ENCODE peak calls at places on chromosomes 3 and 15, in nine cellular contexts. One of them, this sample, is unnamed.

GRCh38 chr3:138434276-138434874 is at the start of gene ESYT3:
- DNase-seq in cardiac fibroblast: peak
- DNase-seq in vagina: no peak
- DNase-seq in left lung: peak
- DNase-seq in PC-3: peak
- DNase-seq in AG04450: no peak
- DNase-seq in uterus: peak
- DNase-seq in brain microvascular endothelial cell: no peak
- DNase-seq in AG09319: no peak
- DNase-seq in this sample: peak

GRCh38 chr3:107024481-107025153 is 352.6 kb upstream of the CCDC54 start:
- DNase-seq in cardiac fibroblast: peak
- DNase-seq in brain microvascular endothelial cell: no peak
- DNase-seq in uterus: no peak
- DNase-seq in PC-3: no peak
- DNase-seq in AG09319: no peak
- DNase-seq in vagina: no peak
- DNase-seq in left lung: no peak
- DNase-seq in AG04450: no peak
- DNase-seq in this sample: peak

GRCh38 chr3:49013738-49014660 is 4.4 kb downstream of the DALRD3 start:
- DNase-seq in left lung: no peak
- DNase-seq in AG04450: no peak
- DNase-seq in brain microvascular endothelial cell: no peak
- DNase-seq in AG09319: no peak
- DNase-seq in cardiac fibroblast: peak
- DNase-seq in vagina: no peak
- DNase-seq in uterus: no peak
- DNase-seq in PC-3: peak
- DNase-seq in this sample: peak

GRCh38 chr15:70018646-70019600 is 78.8 kb downstream of the TLE3 start:
- DNase-seq in vagina: no peak
- DNase-seq in AG09319: no peak
- DNase-seq in PC-3: no peak
- DNase-seq in brain microvascular endothelial cell: no peak
- DNase-seq in cardiac fibroblast: no peak
- DNase-seq in left lung: no peak
- DNase-seq in uterus: no peak
- DNase-seq in AG04450: no peak
- DNase-seq in this sample: no peak

GRCh38 chr15:81809543-81809942 is 236.3 kb downstream of the MEX3B start:
- DNase-seq in left lung: no peak
- DNase-seq in AG09319: no peak
- DNase-seq in AG04450: no peak
- DNase-seq in PC-3: peak
- DNase-seq in vagina: no peak
- DNase-seq in uterus: no peak
- DNase-seq in brain microvascular endothelial cell: peak
- DNase-seq in cardiac fibroblast: peak
- DNase-seq in this sample: no peak

GRCh38 chr3:145942052-145942451 is 218.9 kb downstream of the PLOD2 start:
- DNase-seq in vagina: no peak
- DNase-seq in cardiac fibroblast: no peak
- DNase-seq in AG04450: no peak
- DNase-seq in uterus: no peak
- DNase-seq in AG09319: no peak
- DNase-seq in brain microvascular endothelial cell: no peak
- DNase-seq in PC-3: peak
- DNase-seq in left lung: no peak
- DNase-seq in this sample: no peak

GRCh38 chr15:64044315-64045105 is 1.8 kb downstream of the DAPK2 start:
- DNase-seq in brain microvascular endothelial cell: no peak
- DNase-seq in left lung: no peak
- DNase-seq in uterus: no peak
- DNase-seq in AG09319: no peak
- DNase-seq in cardiac fibroblast: no peak
- DNase-seq in vagina: no peak
- DNase-seq in PC-3: no peak
- DNase-seq in AG04450: no peak
- DNase-seq in this sample: no peak

GRCh38 chr3:11551019-11551418 is 92.7 kb downstream of the VGLL4 start:
- DNase-seq in uterus: no peak
- DNase-seq in AG09319: no peak
- DNase-seq in AG04450: no peak
- DNase-seq in PC-3: no peak
- DNase-seq in vagina: no peak
- DNase-seq in left lung: peak
- DNase-seq in brain microvascular endothelial cell: no peak
- DNase-seq in cardiac fibroblast: no peak
- DNase-seq in this sample: no peak

GRCh38 chr3:172461530-172462138 is 13.4 kb upstream of the GHSR start:
- DNase-seq in cardiac fibroblast: peak
- DNase-seq in AG09319: no peak
- DNase-seq in left lung: no peak
- DNase-seq in vagina: no peak
- DNase-seq in uterus: no peak
- DNase-seq in brain microvascular endothelial cell: no peak
- DNase-seq in AG04450: no peak
- DNase-seq in PC-3: peak
- DNase-seq in this sample: peak

GRCh38 chr15:71296032-71296686 is 180.9 kb downstream of the THSD4 start:
- DNase-seq in brain microvascular endothelial cell: peak
- DNase-seq in PC-3: peak
- DNase-seq in uterus: no peak
- DNase-seq in cardiac fibroblast: peak
- DNase-seq in vagina: no peak
- DNase-seq in AG09319: peak
- DNase-seq in left lung: no peak
- DNase-seq in AG04450: no peak
- DNase-seq in this sample: peak

GRCh38 chr15:76868740-76869139 is 36.4 kb downstream of the SCAPER start:
- DNase-seq in AG04450: no peak
- DNase-seq in AG09319: no peak
- DNase-seq in uterus: no peak
- DNase-seq in cardiac fibroblast: no peak
- DNase-seq in left lung: no peak
- DNase-seq in PC-3: no peak
- DNase-seq in brain microvascular endothelial cell: no peak
- DNase-seq in vagina: no peak
- DNase-seq in this sample: no peak

GRCh38 chr3:188683032-188683491 is 488.7 kb upstream of the TPRG1 start:
- DNase-seq in brain microvascular endothelial cell: peak
- DNase-seq in cardiac fibroblast: peak
- DNase-seq in AG09319: no peak
- DNase-seq in uterus: no peak
- DNase-seq in left lung: no peak
- DNase-seq in PC-3: peak
- DNase-seq in AG04450: peak
- DNase-seq in vagina: no peak
- DNase-seq in this sample: peak

GRCh38 chr15:85580914-85581313 is 200.5 kb downstream of the AKAP13 start:
- DNase-seq in uterus: no peak
- DNase-seq in vagina: no peak
- DNase-seq in AG09319: no peak
- DNase-seq in left lung: peak
- DNase-seq in cardiac fibroblast: no peak
- DNase-seq in AG04450: no peak
- DNase-seq in PC-3: no peak
- DNase-seq in brain microvascular endothelial cell: no peak
- DNase-seq in this sample: no peak

GRCh38 chr3:152229692-152230091 is 39.0 kb upstream of the MBNL1 start:
- DNase-seq in left lung: no peak
- DNase-seq in brain microvascular endothelial cell: no peak
- DNase-seq in uterus: no peak
- DNase-seq in vagina: no peak
- DNase-seq in cardiac fibroblast: no peak
- DNase-seq in AG04450: no peak
- DNase-seq in PC-3: no peak
- DNase-seq in AG09319: no peak
- DNase-seq in this sample: no peak
- TF ChIP-seq CTCF in left lung: no peak
- TF ChIP-seq CTCF in brain microvascular endothelial cell: no peak
- TF ChIP-seq CTCF in uterus: no peak
- TF ChIP-seq CTCF in vagina: no peak
- TF ChIP-seq CTCF in cardiac fibroblast: no peak
- TF ChIP-seq CTCF in AG04450: no peak
- TF ChIP-seq CTCF in PC-3: no peak
- TF ChIP-seq CTCF in AG09319: no peak
- TF ChIP-seq CTCF in this sample: no peak

DNA sequence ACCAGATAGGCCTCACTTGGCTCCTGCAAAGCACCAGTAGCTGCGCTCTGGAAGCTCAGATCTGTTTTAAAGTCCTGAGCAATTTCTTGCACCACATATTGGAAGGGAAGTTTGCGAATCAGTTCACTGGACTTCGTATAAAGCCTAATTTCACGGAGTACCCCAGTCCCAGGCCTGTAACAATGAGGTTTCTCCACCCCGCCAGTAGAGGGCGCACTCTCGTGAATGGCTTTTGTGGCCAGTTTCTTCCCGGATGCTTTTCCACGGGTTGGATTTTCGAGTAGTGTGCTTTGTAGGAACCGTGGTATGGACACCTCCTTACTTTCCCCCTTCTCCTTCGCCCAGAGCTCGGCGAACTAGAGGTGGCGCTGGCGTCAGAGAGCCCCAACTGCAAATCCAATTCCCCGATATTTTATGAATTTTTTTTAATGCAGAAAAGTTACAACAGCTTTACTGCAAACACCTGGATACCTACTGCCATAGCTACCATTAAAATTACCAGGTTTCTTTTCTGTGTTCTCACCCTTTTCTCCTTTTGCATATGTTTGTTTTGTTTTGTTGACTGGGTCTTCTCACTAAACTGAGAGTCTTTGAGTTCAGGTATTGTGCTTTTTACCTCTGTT is 13.3 kb downstream of the RARB start:
- DNase-seq in uterus: no peak
- DNase-seq in AG04450: no peak
- DNase-seq in PC-3: no peak
- DNase-seq in brain microvascular endothelial cell: no peak
- DNase-seq in cardiac fibroblast: no peak
- DNase-seq in vagina: no peak
- DNase-seq in AG09319: no peak
- DNase-seq in left lung: no peak
- DNase-seq in this sample: no peak
- TF ChIP-seq CTCF in uterus: no peak
- TF ChIP-seq CTCF in AG04450: peak
- TF ChIP-seq CTCF in PC-3: peak
- TF ChIP-seq CTCF in brain microvascular endothelial cell: peak
- TF ChIP-seq CTCF in cardiac fibroblast: peak
- TF ChIP-seq CTCF in vagina: no peak
- TF ChIP-seq CTCF in AG09319: peak
- TF ChIP-seq CTCF in left lung: peak
- TF ChIP-seq CTCF in this sample: peak

GRCh38 chr15:92520914-92521623 is 127.4 kb downstream of the ST8SIA2 start:
- DNase-seq in uterus: no peak
- DNase-seq in left lung: no peak
- DNase-seq in cardiac fibroblast: no peak
- DNase-seq in brain microvascular endothelial cell: no peak
- DNase-seq in PC-3: no peak
- DNase-seq in AG04450: no peak
- DNase-seq in vagina: no peak
- DNase-seq in AG09319: no peak
- DNase-seq in this sample: no peak

GRCh38 chr15:92523176-92523575 is 129.5 kb downstream of the ST8SIA2 start:
- DNase-seq in PC-3: no peak
- DNase-seq in AG04450: no peak
- DNase-seq in brain microvascular endothelial cell: no peak
- DNase-seq in vagina: no peak
- DNase-seq in uterus: no peak
- DNase-seq in left lung: no peak
- DNase-seq in cardiac fibroblast: no peak
- DNase-seq in AG09319: no peak
- DNase-seq in this sample: no peak

GRCh38 chr15:92524161-92524560 is 130.5 kb downstream of the ST8SIA2 start:
- DNase-seq in left lung: no peak
- DNase-seq in PC-3: peak
- DNase-seq in uterus: no peak
- DNase-seq in AG04450: no peak
- DNase-seq in cardiac fibroblast: no peak
- DNase-seq in AG09319: no peak
- DNase-seq in vagina: no peak
- DNase-seq in brain microvascular endothelial cell: no peak
- DNase-seq in this sample: no peak

GRCh38 chr15:92519709-92520108 is 126.0 kb downstream of the ST8SIA2 start:
- DNase-seq in cardiac fibroblast: peak
- DNase-seq in brain microvascular endothelial cell: no peak
- DNase-seq in AG09319: no peak
- DNase-seq in PC-3: no peak
- DNase-seq in uterus: no peak
- DNase-seq in AG04450: no peak
- DNase-seq in left lung: no peak
- DNase-seq in vagina: no peak
- DNase-seq in this sample: no peak

DNA sequence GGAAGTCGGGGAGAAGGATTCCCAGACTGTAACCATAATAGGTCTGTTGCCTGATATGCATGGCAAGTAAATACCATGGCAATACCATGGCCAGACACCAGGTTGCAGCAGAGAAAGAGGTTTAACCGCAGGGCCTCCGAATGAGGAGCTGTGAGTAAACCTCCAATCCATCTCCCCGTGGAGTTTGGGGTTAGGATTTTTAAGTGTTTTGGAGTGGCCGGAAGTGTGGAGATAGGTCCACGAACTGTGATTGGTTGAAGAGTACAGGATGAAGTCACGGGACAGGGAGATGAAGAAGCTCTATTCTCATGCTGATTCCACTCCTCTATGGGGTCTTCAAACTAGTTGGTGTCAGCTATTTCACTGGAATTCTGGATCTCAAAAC is 127.9 kb downstream of the ST8SIA2 start:
- DNase-seq in AG04450: peak
- DNase-seq in PC-3: peak
- DNase-seq in AG09319: peak
- DNase-seq in brain microvascular endothelial cell: peak
- DNase-seq in uterus: peak
- DNase-seq in vagina: no peak
- DNase-seq in cardiac fibroblast: peak
- DNase-seq in left lung: no peak
- DNase-seq in this sample: peak
- TF ChIP-seq CTCF in AG04450: peak
- TF ChIP-seq CTCF in PC-3: peak
- TF ChIP-seq CTCF in AG09319: peak
- TF ChIP-seq CTCF in brain microvascular endothelial cell: peak
- TF ChIP-seq CTCF in uterus: peak
- TF ChIP-seq CTCF in vagina: peak
- TF ChIP-seq CTCF in cardiac fibroblast: peak
- TF ChIP-seq CTCF in left lung: peak
- TF ChIP-seq CTCF in this sample: peak

DNA sequence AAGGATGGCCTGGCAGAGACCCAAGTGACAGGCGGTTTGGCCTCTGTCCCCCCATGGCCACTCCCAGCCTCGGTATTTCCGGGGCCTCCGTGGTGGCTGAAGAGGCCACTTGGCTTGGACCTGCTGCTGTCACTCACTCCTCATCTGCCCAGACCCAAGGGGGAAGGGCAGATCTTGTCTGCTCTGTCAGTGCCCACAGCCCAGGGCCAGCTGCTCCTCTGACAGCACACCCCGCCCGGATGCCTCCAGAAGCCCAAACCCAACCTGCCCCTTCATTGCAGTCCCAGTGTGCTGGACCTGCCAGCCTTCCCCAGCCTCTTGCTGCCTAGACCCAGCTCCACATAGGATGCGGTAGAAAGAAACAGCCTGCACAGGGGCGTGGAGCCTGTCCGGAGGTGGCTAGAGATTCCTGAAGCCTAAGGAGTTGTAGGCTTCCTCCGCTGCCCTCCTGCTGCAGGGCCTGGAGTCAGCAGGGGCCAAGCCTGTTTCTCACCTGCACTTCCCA is 52.0 kb downstream of the MAGEF1 start:
- DNase-seq in left lung: no peak
- DNase-seq in cardiac fibroblast: peak
- DNase-seq in uterus: no peak
- DNase-seq in AG09319: no peak
- DNase-seq in AG04450: no peak
- DNase-seq in PC-3: no peak
- DNase-seq in vagina: no peak
- DNase-seq in brain microvascular endothelial cell: no peak
- DNase-seq in this sample: peak
- TF ChIP-seq CTCF in left lung: no peak
- TF ChIP-seq CTCF in cardiac fibroblast: no peak
- TF ChIP-seq CTCF in uterus: no peak
- TF ChIP-seq CTCF in AG09319: no peak
- TF ChIP-seq CTCF in AG04450: no peak
- TF ChIP-seq CTCF in PC-3: no peak
- TF ChIP-seq CTCF in vagina: no peak
- TF ChIP-seq CTCF in brain microvascular endothelial cell: no peak
- TF ChIP-seq CTCF in this sample: no peak

This sample was measured in fibroblast of villous mesenchyme.